ENCODE peak calls at places on chromosome 16, in nine cellular contexts. D is fibroblast of lung, M is HCT116, I is H1, X is PC-3, W is MM.1S, G is endothelial cell of umbilical vein, R is neural progenitor cell, T is K562. P is an unnamed sample. For H3K36me3, the result is how much of the 10 kb centered on the place peaks cover.

GRCh38 chr16:24995469-24995868 is 19.7 kb downstream of the ARHGAP17 start:
- DNase-seq in D (no peak), M (no peak), I (no peak), X (no peak), W (no peak), G (no peak), R (no peak), T (peak), P (no peak)

GRCh38 chr16:56919099-56919800 is 12.7 kb upstream of the HERPUD1 start:
- DNase-seq in D (no peak), M (no peak), I (no peak), X (peak), W (no peak), G (no peak), R (no peak), T (no peak), P (no peak)

GRCh38 chr16:85557976-85558589 is 55.0 kb upstream of the GSE1 start:
- DNase-seq in D (no peak), M (no peak), I (peak), X (peak), W (peak), G (no peak), R (no peak), T (no peak), P (no peak)

GRCh38 chr16:20084624-20085226 is 11.0 kb upstream of the GPR139 start:
- DNase-seq in D (no peak), M (no peak), I (no peak), X (peak), W (no peak), G (no peak), R (no peak), T (peak), P (peak)

GRCh38 chr16:1372292-1372950 is 20.7 kb downstream of the GNPTG start:
- DNase-seq in D (no peak), M (no peak), I (no peak), X (no peak), W (no peak), G (no peak), R (no peak), T (no peak), P (no peak)

GRCh38 chr16:69187891-69188451 is 1.0 kb downstream of the SNTB2 start:
- DNase-seq in D (peak), M (no peak), I (no peak), X (peak), W (peak), G (peak), R (no peak), T (no peak), P (peak)

GRCh38 chr16:50202926-50203624 is 50.0 kb downstream of the TENT4B start:
- DNase-seq in D (peak), M (peak), I (no peak), X (peak), W (no peak), G (peak), R (no peak), T (no peak), P (peak)

GRCh38 chr16:4660454-4661007 is 32.8 kb upstream of the NUDT16L1 start:
- DNase-seq in D (peak), M (no peak), I (no peak), X (no peak), W (no peak), G (peak), R (no peak), T (no peak), P (peak)

GRCh38 chr16:86406056-86406455 is 104.3 kb upstream of the FOXF1 start:
- DNase-seq in D (peak), M (no peak), I (no peak), X (no peak), W (no peak), G (peak), R (no peak), T (no peak), P (no peak)

GRCh38 chr16:11076259-11077018 is 132.1 kb downstream of the CLEC16A start:
- DNase-seq in D (no peak), M (no peak), I (no peak), X (no peak), W (no peak), G (no peak), R (peak), T (no peak), P (peak)

GRCh38 chr16:73956592-73957495 is 339.8 kb upstream of the PSMD7 start:
- DNase-seq in D (peak), M (peak), I (peak), X (peak), W (peak), G (peak), R (peak), T (peak), P (peak)

GRCh38 chr16:52546291-52546941 is 527 bp downstream of the TOX3 start:
- DNase-seq in D (no peak), M (no peak), I (peak), X (no peak), W (no peak), G (no peak), R (peak), T (no peak), P (no peak)

GRCh38 chr16:52545544-52546262 is 1.2 kb downstream of the TOX3 start:
- DNase-seq in D (no peak), M (no peak), I (peak), X (no peak), W (no peak), G (no peak), R (peak), T (no peak), P (no peak)

GRCh38 chr16:52548261-52549010 is 1.5 kb upstream of the TOX3 start:
- DNase-seq in D (no peak), M (no peak), I (peak), X (no peak), W (no peak), G (no peak), R (peak), T (no peak), P (no peak)

GRCh38 chr16:52547834-52548215 is 882 bp upstream of the TOX3 start:
- DNase-seq in D (no peak), M (no peak), I (no peak), X (no peak), W (no peak), G (no peak), R (no peak), T (no peak), P (no peak)

GRCh38 chr16:52547001-52547833 is at the start of gene TOX3:
- DNase-seq in D (no peak), M (no peak), I (peak), X (no peak), W (no peak), G (no peak), R (peak), T (no peak), P (peak)
- TF ChIP-seq EZH2 in D (peak), M (no peak), I (peak), X (no peak), W (no peak), G (no peak), R (no peak), T (no peak), P (no peak)

GRCh38 chr16:71894921-71895678 is at the start of gene IST1:
- DNase-seq in D (peak), M (peak), I (peak), X (peak), W (peak), G (peak), R (peak), T (peak), P (peak)
- TF ChIP-seq CTCF in D (no peak), M (no peak), I (no peak), X (no peak), W (no peak), G (no peak), R (no peak), T (no peak), P (no peak)

GRCh38 chr16:28915181-28915580 is 9.9 kb downstream of the RABEP2 start:
- DNase-seq in D (peak), M (no peak), I (no peak), X (peak), W (no peak), G (peak), R (no peak), T (no peak), P (no peak)
- H3K36me3 ChIP-seq in D (under half), M (under half), I (under half), X (under half), W (under half), G (under half), R (under half), T (under half), P (under half)

GRCh38 chr16:55328611-55329569 is 4.9 kb downstream of the IRX6 start:
- DNase-seq in D (no peak), M (no peak), I (no peak), X (no peak), W (no peak), G (no peak), R (peak), T (no peak), P (no peak)
- TF ChIP-seq EZH2 in D (no peak), M (no peak), I (peak), X (no peak), W (no peak), G (no peak), R (peak), T (no peak), P (no peak)

GRCh38 chr16:7086842-7087616 is 245.6 kb upstream of the RBFOX1 start:
- DNase-seq in D (no peak), M (no peak), I (peak), X (peak), W (no peak), G (no peak), R (peak), T (no peak), P (peak)
- TF ChIP-seq CTCF in D (no peak), M (no peak), I (peak), X (peak), W (no peak), G (no peak), R (peak), T (peak), P (no peak)

P was measured in A673.